ENCODE peak calls at places on chromosomes 4 and X, in five cellular contexts. G is stimulated activated CD8-positive, alpha-beta memory T cell treated with anti-CD3 and anti-CD28 coated beads, Interleukin-15, amount 100 ng/mL, for 24 hours; Q is AG09319; X is hepatic stellate cell; Z is stimulated activated CD4-positive, alpha-beta T cell treated with anti-CD3 and anti-CD28 coated beads, Interleukin-15, amount 100 ng/mL, for 1 hour. L is an unnamed sample.

GRCh38 chrX:1059576-1060561 is 152.6 kb downstream of the CRLF2 start:
- DNase-seq in G (no peak), Q (no peak), X (no peak), Z (no peak), L (no peak)

GRCh38 chrX:112832481-112833095 is 8.0 kb downstream of the AMOT start:
- DNase-seq in G (no peak), Q (no peak), X (no peak), Z (no peak), L (no peak)

GRCh38 chrX:48475295-48475694 is 704 bp upstream of the FTSJ1 start:
- DNase-seq in G (no peak), Q (no peak), X (no peak), Z (no peak), L (no peak)

GRCh38 chr4:168856312-168856711 is 153.7 kb downstream of the CBR4 start:
- DNase-seq in G (no peak), Q (no peak), X (no peak), Z (no peak), L (no peak)

GRCh38 chrX:136738049-136738729 is 42.5 kb downstream of the ARHGEF6 start:
- DNase-seq in G (no peak), Q (no peak), X (no peak), Z (no peak), L (no peak)

GRCh38 chrX:41512394-41512793 is 65.3 kb downstream of the NYX start:
- DNase-seq in G (no peak), Q (no peak), X (no peak), Z (no peak), L (no peak)

GRCh38 chr4:94880976-94881375 is 123.2 kb downstream of the BMPR1B start:
- DNase-seq in G (no peak), Q (no peak), X (peak), Z (no peak), L (no peak)

GRCh38 chr4:123593655-123594054 is 197.1 kb downstream of the SPRY1 start:
- DNase-seq in G (no peak), Q (no peak), X (no peak), Z (no peak), L (no peak)

GRCh38 chr4:74770511-74770910 is 23.8 kb downstream of the BTC start:
- DNase-seq in G (no peak), Q (no peak), X (no peak), Z (no peak), L (no peak)

GRCh38 chr4:82217986-82218715 is 155.6 kb downstream of the HNRNPD start:
- DNase-seq in G (no peak), Q (no peak), X (no peak), Z (no peak), L (no peak)

GRCh38 chrX:96987228-96987627 is 103.5 kb downstream of the RPA4 start:
- DNase-seq in G (no peak), Q (no peak), X (peak), Z (no peak), L (no peak)

GRCh38 chr4:15649914-15650545 is 5.1 kb downstream of the FBXL5 start:
- DNase-seq in G (no peak), Q (no peak), X (no peak), Z (peak), L (no peak)

GRCh38 chr4:110518889-110519490 is 43.0 kb downstream of the ENPEP start:
- DNase-seq in G (no peak), Q (no peak), X (no peak), Z (no peak), L (no peak)

GRCh38 chr4:89610236-89610635 is 226.7 kb downstream of the SNCA start:
- DNase-seq in G (no peak), Q (no peak), X (no peak), Z (no peak), L (no peak)

GRCh38 chrX:129540725-129541184 is 696 bp downstream of the OCRL start:
- DNase-seq in G (no peak), Q (no peak), X (no peak), Z (no peak), L (no peak)

GRCh38 chr4:139808381-139809206 is 143.0 kb downstream of the MGST2 start:
- DNase-seq in G (no peak), Q (no peak), X (no peak), Z (no peak), L (no peak)

GRCh38 chr4:26000274-26000950 is 86.4 kb downstream of the SMIM20 start:
- DNase-seq in G (no peak), Q (no peak), X (no peak), Z (no peak), L (no peak)

GRCh38 chrX:53831662-53832635 is 145.4 kb upstream of the HUWE1 start:
- DNase-seq in G (no peak), Q (no peak), X (peak), Z (peak), L (no peak)

GRCh38 chr4:153543351-153543750 is 77.2 kb downstream of the TMEM131L start:
- DNase-seq in G (no peak), Q (no peak), X (no peak), Z (no peak), L (no peak)

GRCh38 chr4:79498282-79498681 is 90.3 kb upstream of the GK2 start:
- DNase-seq in G (no peak), Q (no peak), X (no peak), Z (no peak), L (no peak)

GRCh38 chr4:165737309-165737972 is 135.6 kb upstream of the TLL1 start:
- DNase-seq in G (no peak), Q (no peak), X (no peak), Z (no peak), L (no peak)

GRCh38 chr4:66572949-66573348 is 902.7 kb upstream of the EPHA5 start:
- DNase-seq in G (no peak), Q (no peak), X (no peak), Z (no peak), L (no peak)

GRCh38 chr4:144592264-144592663 is 53.7 kb upstream of the HHIP start:
- DNase-seq in G (no peak), Q (no peak), X (no peak), Z (no peak), L (no peak)

GRCh38 chr4:180160195-180160985 is 2082.8 kb upstream of the TENM3 start:
- DNase-seq in G (no peak), Q (no peak), X (no peak), Z (no peak), L (no peak)

GRCh38 chr4:77026322-77026704 is 49.5 kb downstream of the CCNI start:
- DNase-seq in G (no peak), Q (no peak), X (no peak), Z (no peak), L (no peak)

GRCh38 chr4:75180790-75181776 is 248.2 kb downstream of the PARM1 start:
- DNase-seq in G (no peak), Q (no peak), X (peak), Z (no peak), L (no peak)

GRCh38 chr4:169243808-169244207 is 26.9 kb downstream of the SH3RF1 start:
- DNase-seq in G (no peak), Q (peak), X (peak), Z (no peak), L (no peak)

GRCh38 chr4:12203945-12204344 is 775.3 kb upstream of the HS3ST1 start:
- DNase-seq in G (no peak), Q (no peak), X (no peak), Z (no peak), L (no peak)

GRCh38 chr4:38867478-38868054 is at the start of gene FAM114A1:
- DNase-seq in G (no peak), Q (peak), X (peak), Z (no peak), L (no peak)

GRCh38 chr4:183607894-183608293 is 51.1 kb downstream of the RWDD4 start:
- DNase-seq in G (no peak), Q (no peak), X (no peak), Z (no peak), L (no peak)

GRCh38 chr4:73897380-73898136 is 28.4 kb downstream of the CXCL1 start:
- DNase-seq in G (no peak), Q (peak), X (no peak), Z (no peak), L (no peak)

GRCh38 chrX:15471016-15471415 is 22.1 kb downstream of the PIR start:
- DNase-seq in G (peak), Q (no peak), X (peak), Z (peak), L (peak)

GRCh38 chr4:188934320-188934975 is 795.2 kb downstream of the TRIML1 start:
- DNase-seq in G (no peak), Q (peak), X (no peak), Z (no peak), L (no peak)

GRCh38 chr4:72568959-72569718 is at the start of gene ADAMTS3:
- DNase-seq in G (no peak), Q (peak), X (peak), Z (no peak), L (no peak)

GRCh38 chr4:118348886-118349285 is 3.9 kb downstream of the PRSS12 start:
- DNase-seq in G (no peak), Q (no peak), X (no peak), Z (no peak), L (no peak)

GRCh38 chrX:12210196-12210815 is 72.0 kb downstream of the FRMPD4 start:
- DNase-seq in G (no peak), Q (peak), X (peak), Z (no peak), L (no peak)

GRCh38 chrX:151393514-151393913 is 3.5 kb upstream of the VMA21 start:
- DNase-seq in G (no peak), Q (no peak), X (no peak), Z (peak), L (peak)

GRCh38 chr4:176883681-176884418 is 91.1 kb upstream of the VEGFC start:
- DNase-seq in G (no peak), Q (no peak), X (peak), Z (no peak), L (no peak)

GRCh38 chrX:120357186-120357585 is 4.7 kb upstream of the ATP1B4 start:
- DNase-seq in G (no peak), Q (no peak), X (no peak), Z (no peak), L (no peak)